ENCODE peak calls at places on chromosomes 2 and 18, in eight cellular contexts. F is activated naive CD8-positive, alpha-beta T cell treated with anti-CD3 and anti-CD28 coated beads, Interleukin-2, amount 50 U/mL, for 24 hours; M is A172; P is activated gamma-delta T cell treated with Interleukin-2 at 50 U/mL for 16 hours; N is activated T-cell treated with anti-CD3 and anti-CD28 coated beads for 24 hours; E is left cardiac atrium; S is lower leg skin; V is T1000. W is an unnamed sample.

GRCh38 chr18:26429535-26429934 is 118.8 kb downstream of the KCTD1 start:
- DNase-seq in V (peak), P (no peak), E (no peak), S (no peak), F (no peak), N (no peak), M (peak), W (no peak)

GRCh38 chr2:37655442-37655841 is 16.0 kb downstream of the CDC42EP3 start:
- DNase-seq in P (no peak), V (no peak), N (no peak), M (no peak), E (no peak), F (no peak), S (no peak), W (no peak)

GRCh38 chr18:26215247-26215970 is 10.8 kb upstream of the TAF4B start:
- DNase-seq in F (peak), P (peak), S (no peak), V (no peak), E (no peak), M (no peak), N (peak), W (peak)

GRCh38 chr2:174597347-174598047 is at the start of gene WIPF1:
- DNase-seq in V (no peak), S (no peak), F (peak), N (no peak), E (no peak), P (peak), M (peak), W (peak)

GRCh38 chr2:199717587-199717907 is 133.4 kb downstream of the FTCDNL1 start:
- DNase-seq in P (no peak), V (no peak), E (no peak), N (no peak), F (no peak), M (no peak), S (no peak), W (no peak)

GRCh38 chr2:15337996-15338666 is 223.0 kb downstream of the NBAS start:
- DNase-seq in F (no peak), M (peak), S (no peak), N (no peak), P (no peak), E (no peak), V (no peak), W (no peak)

GRCh38 chr2:236355911-236356310 is 91.7 kb upstream of the ASB18 start:
- DNase-seq in M (no peak), V (no peak), S (no peak), N (no peak), F (no peak), E (no peak), P (no peak), W (no peak)

GRCh38 chr2:104690255-104690999 is 163.5 kb upstream of the POU3F3 start:
- DNase-seq in F (no peak), S (peak), V (no peak), P (no peak), N (no peak), E (no peak), M (no peak), W (no peak)

GRCh38 chr2:163600801-163601200 is 135.0 kb downstream of the FIGN start:
- DNase-seq in S (no peak), V (peak), E (no peak), M (no peak), P (no peak), N (no peak), F (no peak), W (no peak)

GRCh38 chr18:57561728-57562423 is 24.6 kb downstream of the FECH start:
- DNase-seq in S (no peak), N (no peak), M (peak), P (no peak), F (peak), E (no peak), V (no peak), W (peak)

GRCh38 chr2:232979871-232980461 is 33.1 kb downstream of the NGEF start:
- DNase-seq in P (no peak), F (no peak), S (no peak), V (peak), E (no peak), N (no peak), M (peak), W (peak)

GRCh38 chr18:79545714-79546113 is 133.9 kb upstream of the CTDP1 start:
- DNase-seq in V (no peak), N (no peak), M (no peak), S (no peak), F (no peak), E (no peak), P (no peak), W (no peak)

GRCh38 chr2:8986327-8986976 is 17.0 kb downstream of the MBOAT2 start:
- DNase-seq in V (no peak), S (no peak), F (peak), P (no peak), E (no peak), N (no peak), M (no peak), W (no peak)

GRCh38 chr2:32832821-32833220 is 113.9 kb upstream of the LTBP1 start:
- DNase-seq in V (no peak), N (no peak), P (no peak), E (no peak), F (no peak), S (no peak), M (peak), W (no peak)

GRCh38 chr2:235287369-235287722 is 206.5 kb upstream of the AGAP1 start:
- DNase-seq in M (no peak), V (no peak), F (no peak), E (peak), S (no peak), P (no peak), N (no peak), W (no peak)

GRCh38 chr2:85791704-85792565 is 38.1 kb downstream of the ATOH8 start:
- DNase-seq in E (peak), S (no peak), N (no peak), V (no peak), F (no peak), M (no peak), P (no peak), W (no peak)

GRCh38 chr2:38466409-38466808 is 89.3 kb upstream of the ATL2 start:
- DNase-seq in P (no peak), N (no peak), V (no peak), E (no peak), M (no peak), S (no peak), F (no peak), W (no peak)

GRCh38 chr18:10032331-10032979 is 118.6 kb downstream of the VAPA start:
- DNase-seq in P (peak), N (peak), S (no peak), M (no peak), F (peak), V (no peak), E (peak), W (peak)

GRCh38 chr18:23593720-23594119 is 7.4 kb upstream of the NPC1 start:
- DNase-seq in E (no peak), F (no peak), S (no peak), M (peak), N (no peak), P (no peak), V (no peak), W (no peak)

GRCh38 chr2:11786592-11786991 is 40.2 kb downstream of the LPIN1 start:
- DNase-seq in V (no peak), M (no peak), F (no peak), S (no peak), P (no peak), E (no peak), N (no peak), W (no peak)

GRCh38 chr18:26225022-26225693 is 1.1 kb upstream of the TAF4B start:
- DNase-seq in P (no peak), S (no peak), N (no peak), E (no peak), F (no peak), V (no peak), M (no peak), W (no peak)

GRCh38 chr2:96762529-96763253 is 2.0 kb downstream of the CNNM4 start:
- DNase-seq in E (no peak), N (no peak), M (no peak), P (no peak), F (no peak), S (no peak), V (no peak), W (no peak)